ENCODE peak calls at places on chromosome 2, in seven cellular contexts. M is cardiac muscle cell; D is naive thymus-derived CD4-positive, alpha-beta T cell; C is astrocyte; B is transverse colon; H is effector memory CD4-positive, alpha-beta T cell; N is NT2/D1. L is an unnamed sample. For H3K4me1, the result is how much of the 10 kb centered on the place peaks cover.

GRCh38 chr2:6992821-6993228 is 75.6 kb downstream of the RNF144A start:
- DNase-seq in B (no peak), N (no peak), M (no peak), C (no peak), D (no peak), H (no peak), L (no peak)

GRCh38 chr2:126808929-126809328 is 89.8 kb upstream of the TEX51 start:
- DNase-seq in H (no peak), B (no peak), M (no peak), D (no peak), N (peak), C (no peak), L (no peak)

GRCh38 chr2:96602330-96602823 is 35.7 kb downstream of the KANSL3 start:
- DNase-seq in M (no peak), N (no peak), D (no peak), C (no peak), B (peak), H (no peak), L (no peak)

GRCh38 chr2:128410035-128410757 is 91.5 kb upstream of the HS6ST1 start:
- DNase-seq in N (no peak), C (no peak), D (no peak), B (no peak), M (no peak), H (no peak), L (no peak)

GRCh38 chr2:232340171-232340935 is 38.2 kb upstream of the ALPP start:
- DNase-seq in C (no peak), B (no peak), N (no peak), H (no peak), D (no peak), M (no peak), L (peak)

GRCh38 chr2:20229322-20230201 is 4.6 kb upstream of the SDC1 start:
- DNase-seq in C (no peak), D (no peak), M (peak), N (no peak), H (no peak), B (no peak), L (no peak)

GRCh38 chr2:85173909-85174308 is 40.7 kb downstream of the TCF7L1 start:
- DNase-seq in N (no peak), D (no peak), B (no peak), M (peak), C (no peak), H (no peak), L (no peak)

GRCh38 chr2:190637331-190637734 is 11.6 kb upstream of the NAB1 start:
- DNase-seq in D (no peak), N (no peak), B (no peak), M (peak), C (peak), H (no peak), L (no peak)

GRCh38 chr2:216281316-216281715 is 91.0 kb downstream of the MARCHF4 start:
- DNase-seq in C (no peak), N (no peak), D (no peak), M (no peak), H (no peak), B (no peak), L (no peak)

GRCh38 chr2:226435146-226435545 is 364.5 kb downstream of the IRS1 start:
- DNase-seq in N (no peak), B (no peak), C (no peak), H (no peak), D (no peak), M (no peak), L (no peak)

GRCh38 chr2:14903709-14904374 is 271.3 kb downstream of the LRATD1 start:
- DNase-seq in H (no peak), B (peak), C (no peak), M (no peak), D (no peak), N (peak), L (peak)

GRCh38 chr2:161681043-161681442 is 56.8 kb downstream of the SLC4A10 start:
- DNase-seq in N (no peak), C (peak), H (no peak), B (no peak), D (no peak), M (peak), L (no peak)

GRCh38 chr2:185984670-185985069 is 246.1 kb downstream of the FSIP2 start:
- DNase-seq in N (no peak), M (peak), H (no peak), C (peak), D (no peak), B (no peak), L (no peak)

GRCh38 chr2:239722760-239723448 is 302.2 kb downstream of the NDUFA10 start:
- DNase-seq in B (no peak), N (no peak), H (no peak), M (no peak), C (no peak), D (no peak), L (no peak)

GRCh38 chr2:232479341-232480200 is 8.1 kb downstream of the ECEL1 start:
- DNase-seq in D (no peak), N (no peak), B (no peak), C (no peak), H (no peak), M (no peak), L (peak)

GRCh38 chr2:216553093-216553478 is 54.4 kb downstream of the RPL37A start:
- DNase-seq in M (no peak), H (no peak), D (no peak), B (no peak), C (peak), N (peak), L (no peak)

GRCh38 chr2:30185175-30185574 is 38.4 kb downstream of the YPEL5 start:
- DNase-seq in N (no peak), D (no peak), C (no peak), B (no peak), M (peak), H (no peak), L (no peak)

GRCh38 chr2:149401007-149401406 is 70.6 kb downstream of the LYPD6 start:
- DNase-seq in H (no peak), B (no peak), D (no peak), N (no peak), C (peak), M (no peak), L (no peak)

GRCh38 chr2:150994041-150994440 is 267.6 kb downstream of the RBM43 start:
- DNase-seq in C (no peak), B (no peak), M (peak), H (no peak), N (no peak), D (no peak), L (no peak)

GRCh38 chr2:206225435-206226232 is 48.8 kb upstream of the ZDBF2 start:
- DNase-seq in C (no peak), M (no peak), B (no peak), N (no peak), D (no peak), H (no peak), L (no peak)

GRCh38 chr2:119528036-119528435 is 3.8 kb upstream of the SCTR start:
- DNase-seq in H (no peak), D (no peak), N (no peak), M (no peak), C (no peak), B (no peak), L (no peak)

GRCh38 chr2:31563273-31563839 is 17.4 kb downstream of the SRD5A2 start:
- DNase-seq in C (no peak), H (no peak), D (no peak), M (no peak), N (no peak), B (no peak), L (no peak)

GRCh38 chr2:191831410-191831994 is 15.4 kb downstream of the CAVIN2 start:
- DNase-seq in M (no peak), H (no peak), B (no peak), C (no peak), D (no peak), N (no peak), L (no peak)

GRCh38 chr2:179936654-179937053 is 70.4 kb downstream of the CWC22 start:
- DNase-seq in H (no peak), N (peak), M (peak), B (peak), D (no peak), C (no peak), L (no peak)

GRCh38 chr2:95728878-95729511 is 137.2 kb downstream of the TRIM43 start:
- DNase-seq in H (no peak), M (peak), C (peak), D (no peak), B (peak), N (peak), L (no peak)

GRCh38 chr2:207283356-207283755 is 117.6 kb upstream of the KLF7 start:
- DNase-seq in D (no peak), H (no peak), N (no peak), C (no peak), M (peak), B (no peak), L (peak)

GRCh38 chr2:37904450-37904849 is 20.6 kb upstream of the RMDN2 start:
- DNase-seq in M (no peak), H (no peak), D (no peak), C (no peak), B (no peak), N (no peak), L (no peak)

GRCh38 chr2:100509066-100509465 is 38.8 kb downstream of the NMS start:
- DNase-seq in H (no peak), B (no peak), D (no peak), C (no peak), N (no peak), M (no peak), L (no peak)

GRCh38 chr2:385061-385460 is 97.2 kb upstream of the ALKAL2 start:
- DNase-seq in B (no peak), N (no peak), H (no peak), C (no peak), M (no peak), D (no peak), L (no peak)

GRCh38 chr2:19762142-19762541 is 139.6 kb downstream of the TTC32 start:
- DNase-seq in M (peak), C (peak), H (no peak), B (no peak), D (no peak), N (no peak), L (no peak)

GRCh38 chr2:10325278-10326145 is 22.8 kb downstream of the HPCAL1 start:
- DNase-seq in C (no peak), H (no peak), B (peak), D (no peak), N (no peak), M (no peak), L (peak)

GRCh38 chr2:30325542-30326328 is 94.4 kb downstream of the LBH start:
- DNase-seq in D (no peak), H (no peak), B (no peak), C (no peak), N (no peak), M (no peak), L (no peak)

GRCh38 chr2:155099784-155100183 is 401.3 kb downstream of the KCNJ3 start:
- DNase-seq in M (no peak), H (no peak), N (peak), D (no peak), C (no peak), B (no peak), L (no peak)

GRCh38 chr2:241286348-241287090 is 29.0 kb downstream of the HDLBP start:
- DNase-seq in B (no peak), M (no peak), D (no peak), C (peak), H (no peak), N (no peak), L (no peak)

GRCh38 chr2:46296216-46296839 is 879 bp upstream of the EPAS1 start:
- DNase-seq in M (peak), C (no peak), N (no peak), D (no peak), B (peak), H (no peak), L (peak)

GRCh38 chr2:17975401-17975800 is 96.9 kb downstream of the KCNS3 start:
- DNase-seq in C (no peak), N (no peak), D (no peak), M (no peak), H (no peak), B (no peak), L (no peak)
- H3K4me1 ChIP-seq in C (under half), N (under half), D (under half), M (under half), H (under half), B (under half), L (under half)

GRCh38 chr2:134206029-134206428 is 47.8 kb upstream of the MGAT5 start:
- DNase-seq in N (peak), B (no peak), C (no peak), H (no peak), D (no peak), M (no peak), L (no peak)
- H3K4me1 ChIP-seq in N (under half), B (under half), C (under half), H (under half), D (under half), M (under half), L (under half)

DNA sequence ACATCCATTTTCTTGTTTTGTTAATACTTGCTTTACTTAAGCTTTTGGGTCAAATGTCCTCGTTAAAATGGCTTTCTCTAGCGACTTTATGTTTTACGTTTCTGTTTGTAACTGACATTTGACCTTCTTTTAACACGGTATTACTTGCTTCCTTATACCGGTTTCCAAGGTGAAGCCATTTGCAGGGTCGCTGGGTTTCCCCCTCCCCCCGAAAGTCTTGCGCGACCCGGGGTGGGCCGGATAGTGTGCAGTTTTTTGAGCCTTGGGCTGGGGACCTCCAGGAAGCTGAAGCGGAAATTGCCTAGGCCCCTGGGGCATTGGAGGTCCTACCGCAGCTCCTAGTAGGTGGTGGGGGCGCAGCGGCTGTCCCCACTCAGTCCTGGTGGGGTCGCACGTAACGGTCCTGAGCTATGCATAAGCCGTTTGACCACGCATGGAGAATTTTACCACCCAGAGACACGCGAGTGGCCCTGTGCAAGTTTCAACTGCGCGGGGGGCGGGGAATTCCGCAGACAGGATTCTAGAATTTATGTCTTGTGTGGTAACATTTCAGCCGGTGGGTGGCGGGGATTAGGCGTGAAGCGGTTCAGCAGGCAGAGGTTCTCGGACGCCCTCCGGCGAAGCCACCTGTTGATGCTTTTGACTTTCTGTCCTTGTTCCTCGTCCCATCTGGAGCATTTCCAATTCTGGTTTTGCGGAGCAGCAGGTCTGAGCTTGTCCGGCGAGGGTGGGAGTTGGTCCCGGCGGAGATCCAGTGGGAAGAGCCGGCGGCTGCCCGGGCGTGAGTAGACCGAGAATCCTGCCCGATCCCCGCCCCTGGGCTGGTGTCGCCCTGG is 2.4 kb downstream of the CFLAR start:
- DNase-seq in M (peak), B (peak), D (peak), C (peak), N (peak), H (peak), L (peak)
- H3K4me1 ChIP-seq in M (under half), B (under half), D (under half), C (under half), N (under half), H (under half), L (under half)

DNA sequence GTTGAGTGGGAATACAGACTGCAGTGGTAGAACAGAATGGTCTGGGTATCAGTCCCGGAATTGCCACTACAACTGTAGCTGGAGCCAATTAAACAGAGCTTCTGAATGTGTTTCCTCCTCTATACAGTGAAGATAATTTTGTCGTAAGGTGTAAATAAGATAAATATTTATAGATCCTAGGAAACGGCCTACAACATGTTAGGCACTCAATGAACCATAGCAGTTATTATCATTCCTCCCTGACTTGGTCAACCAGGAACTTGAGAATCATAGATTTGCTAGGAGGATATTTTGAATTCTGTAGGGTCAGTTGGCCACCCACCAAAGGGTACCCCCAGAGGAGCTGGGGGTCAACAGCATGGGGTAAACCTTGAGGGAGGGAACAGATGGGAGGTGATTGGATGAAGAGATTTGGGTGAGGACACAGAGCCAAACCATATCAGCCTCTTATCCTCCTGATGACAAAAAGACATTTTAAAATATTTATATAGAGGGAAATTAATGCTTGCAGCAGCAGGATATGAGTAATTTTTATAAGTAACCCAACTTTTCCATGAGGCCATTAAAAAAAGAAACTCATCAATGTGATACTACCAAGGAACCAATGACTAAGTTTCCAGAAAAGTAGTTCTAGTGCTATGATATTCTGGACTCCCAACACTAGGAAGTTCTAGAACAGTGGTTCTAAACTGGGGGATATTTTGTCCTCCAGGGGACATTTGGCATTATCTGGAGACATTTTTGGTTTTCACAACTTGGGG is 4.0 kb downstream of the DHRS9 start:
- DNase-seq in N (no peak), D (no peak), B (no peak), H (no peak), M (no peak), C (no peak), L (no peak)
- H3K4me1 ChIP-seq in N (under half), D (under half), B (under half), H (under half), M (under half), C (under half), L (under half)

GRCh38 chr2:222450021-222450420 is 25.7 kb downstream of the SGPP2 start:
- DNase-seq in N (no peak), H (no peak), B (no peak), D (no peak), M (no peak), C (no peak), L (no peak)
- H3K4me1 ChIP-seq in N (under half), H (under half), B (under half), D (under half), M (under half), C (under half), L (under half)

GRCh38 chr2:68414862-68415261 is 49.8 kb downstream of the PLEK start:
- DNase-seq in M (no peak), B (no peak), D (no peak), N (no peak), H (no peak), C (no peak), L (no peak)
- H3K4me1 ChIP-seq in M (half or more), B (under half), D (under half), N (under half), H (under half), C (under half), L (under half)

GRCh38 chr2:170393861-170394498 is 216.0 kb downstream of the MYO3B start:
- DNase-seq in C (no peak), B (no peak), N (no peak), H (no peak), M (no peak), D (no peak), L (no peak)

GRCh38 chr2:170391018-170391417 is 213.1 kb downstream of the MYO3B start:
- DNase-seq in C (no peak), M (no peak), N (no peak), D (no peak), B (no peak), H (no peak), L (no peak)

GRCh38 chr2:170396799-170397459 is 219.0 kb downstream of the MYO3B start:
- DNase-seq in D (no peak), H (no peak), C (peak), M (peak), B (no peak), N (no peak), L (no peak)

GRCh38 chr2:170394988-170395387 is 217.0 kb downstream of the MYO3B start:
- DNase-seq in N (no peak), C (no peak), M (peak), D (no peak), H (no peak), B (no peak), L (no peak)
- H3K4me1 ChIP-seq in N (under half), C (under half), M (under half), D (under half), H (under half), B (under half), L (under half)

GRCh38 chr2:42193722-42194187 is 24.6 kb downstream of the EML4 start:
- DNase-seq in B (no peak), N (no peak), C (no peak), M (no peak), D (no peak), H (no peak), L (no peak)

GRCh38 chr2:42190191-42190590 is 21.0 kb downstream of the EML4 start:
- DNase-seq in C (no peak), D (no peak), B (no peak), H (no peak), M (no peak), N (no peak), L (no peak)

GRCh38 chr2:42192642-42193566 is 23.8 kb downstream of the EML4 start:
- DNase-seq in C (no peak), H (no peak), M (no peak), D (no peak), N (no peak), B (no peak), L (no peak)

GRCh38 chr2:42191285-42192009 is 22.3 kb downstream of the EML4 start:
- DNase-seq in B (peak), H (no peak), C (no peak), M (no peak), D (no peak), N (no peak), L (no peak)

GRCh38 chr2:42192010-42192373 is 22.8 kb downstream of the EML4 start:
- DNase-seq in M (no peak), H (no peak), C (no peak), D (no peak), B (no peak), N (no peak), L (no peak)
- H3K4me1 ChIP-seq in M (under half), H (under half), C (under half), D (under half), B (under half), N (under half), L (under half)

GRCh38 chr2:217865373-217865772 is 137.4 kb downstream of the TNS1 start:
- DNase-seq in M (no peak), D (no peak), N (no peak), H (no peak), B (no peak), C (no peak), L (no peak)
- H3K4me1 ChIP-seq in M (under half), D (under half), N (under half), H (under half), B (under half), C (under half), L (under half)